ENCODE peak calls at places on chromosomes 12 and 14, in six cellular contexts. O, Q, G, P, Y and B are unnamed samples. For H3K27me3, the result is how much of the 10 kb centered on the place peaks cover.

GRCh38 chr12:124768462-124769165 is 95.0 kb downstream of the SCARB1 start:
- DNase-seq in G (no peak), O (no peak), Y (no peak), P (no peak), Q (no peak), B (no peak)

GRCh38 chr12:19432309-19433170 is 6.8 kb upstream of the AEBP2 start:
- DNase-seq in P (no peak), G (no peak), O (no peak), Q (no peak), Y (no peak), B (no peak)

GRCh38 chr12:112180422-112180821 is 55.1 kb downstream of the TRAFD1 start:
- DNase-seq in Q (no peak), G (no peak), Y (no peak), P (no peak), O (no peak), B (no peak)

GRCh38 chr12:54053625-54054441 is at the start of gene HOXC4:
- DNase-seq in O (peak), G (no peak), P (no peak), Y (no peak), Q (no peak), B (no peak)

GRCh38 chr12:130070017-130070653 is 92.1 kb upstream of the FZD10 start:
- DNase-seq in Y (peak), P (peak), Q (peak), O (no peak), G (no peak), B (no peak)

GRCh38 chr14:81285250-81285649 is 64.5 kb upstream of the GTF2A1 start:
- DNase-seq in G (no peak), O (no peak), Q (no peak), P (no peak), Y (no peak), B (no peak)

GRCh38 chr12:99130808-99131538 is 485.9 kb downstream of the APAF1 start:
- DNase-seq in G (no peak), Y (no peak), Q (no peak), P (no peak), O (peak), B (no peak)

GRCh38 chr12:78703820-78704525 is 160.6 kb upstream of the SYT1 start:
- DNase-seq in G (peak), Y (no peak), O (peak), P (no peak), Q (no peak), B (peak)

GRCh38 chr14:89252887-89253532 is 164.0 kb downstream of the FOXN3 start:
- DNase-seq in G (no peak), Q (no peak), Y (no peak), O (peak), P (peak), B (no peak)

GRCh38 chr14:34872822-34873590 is 2.2 kb downstream of the BAZ1A start:
- DNase-seq in P (no peak), Q (peak), O (peak), G (no peak), Y (no peak), B (no peak)

GRCh38 chr14:36519431-36520321 is at the start of gene NKX2-1:
- DNase-seq in Q (no peak), O (no peak), G (no peak), P (no peak), Y (no peak), B (no peak)

GRCh38 chr14:73263606-73264005 is 26.3 kb downstream of the PAPLN start:
- DNase-seq in Y (no peak), G (no peak), P (no peak), Q (no peak), O (no peak), B (no peak)

GRCh38 chr12:70245458-70245857 is 2.2 kb downstream of the CNOT2 start:
- DNase-seq in P (no peak), G (no peak), Q (no peak), O (no peak), Y (no peak), B (no peak)

GRCh38 chr12:22377731-22378496 is 43.4 kb upstream of the ST8SIA1 start:
- DNase-seq in G (peak), P (no peak), Q (no peak), Y (no peak), O (peak), B (no peak)

GRCh38 chr12:4956054-4956453 is 46.3 kb downstream of the KCNA1 start:
- DNase-seq in Y (no peak), G (no peak), P (no peak), O (peak), Q (no peak), B (no peak)

GRCh38 chr14:59137256-59137655 is 51.2 kb upstream of the DAAM1 start:
- DNase-seq in P (no peak), O (no peak), Y (no peak), Q (no peak), G (no peak), B (no peak)

GRCh38 chr12:58889557-58889956 is 30.7 kb downstream of the LRIG3 start:
- DNase-seq in P (no peak), Y (no peak), G (no peak), O (no peak), Q (no peak), B (no peak)

GRCh38 chr14:24136684-24137528 is 912 bp downstream of the PSME1 start:
- DNase-seq in Y (no peak), G (no peak), O (no peak), Q (no peak), P (no peak), B (no peak)

GRCh38 chr14:76050797-76051392 is 65.3 kb downstream of the IFT43 start:
- DNase-seq in Q (peak), Y (peak), G (peak), P (no peak), O (peak), B (peak)

GRCh38 chr12:106386836-106387555 is 29.4 kb downstream of the POLR3B start:
- DNase-seq in Q (no peak), G (peak), O (peak), P (no peak), Y (no peak), B (no peak)

GRCh38 chr12:80778005-80778541 is 61.4 kb downstream of the MYF5 start:
- DNase-seq in P (peak), O (peak), Y (peak), G (peak), Q (peak), B (peak)

GRCh38 chr12:22231836-22232235 is 102.7 kb downstream of the ST8SIA1 start:
- DNase-seq in Q (no peak), G (no peak), P (no peak), O (peak), Y (no peak), B (no peak)

GRCh38 chr12:84572186-84572585 is 340.4 kb downstream of the SLC6A15 start:
- DNase-seq in O (no peak), P (no peak), Q (no peak), Y (no peak), G (no peak), B (no peak)

GRCh38 chr14:62289471-62289870 is 527.3 kb downstream of the SNAPC1 start:
- DNase-seq in Y (no peak), O (no peak), G (no peak), P (no peak), Q (no peak), B (no peak)

GRCh38 chr12:53171725-53172329 is 8.7 kb upstream of the ZNF740 start:
- DNase-seq in O (no peak), Q (no peak), Y (no peak), G (no peak), P (no peak), B (no peak)

GRCh38 chr14:58887931-58888330 is 250.2 kb downstream of the DACT1 start:
- DNase-seq in Q (no peak), G (no peak), O (peak), Y (no peak), P (no peak), B (no peak)

GRCh38 chr12:107304588-107305532 is 211.5 kb upstream of the CRY1 start:
- DNase-seq in Q (no peak), G (no peak), P (no peak), O (no peak), Y (no peak), B (no peak)

GRCh38 chr12:121189061-121189886 is 20.7 kb upstream of the P2RX4 start:
- DNase-seq in O (no peak), Y (no peak), G (no peak), Q (no peak), P (no peak), B (no peak)

GRCh38 chr14:70631948-70632347 is 9.8 kb upstream of the TTC9 start:
- DNase-seq in Y (no peak), P (no peak), G (no peak), Q (no peak), O (no peak), B (no peak)

GRCh38 chr14:23578560-23579310 is at the start of gene JPH4:
- DNase-seq in G (no peak), P (no peak), O (no peak), Q (no peak), Y (no peak), B (no peak)

GRCh38 chr12:46460682-46461215 is 88.2 kb upstream of the SLC38A2 start:
- DNase-seq in G (no peak), P (no peak), Q (no peak), O (no peak), Y (no peak), B (no peak)

GRCh38 chr14:99812096-99812750 is 19.0 kb downstream of the EML1 start:
- DNase-seq in P (no peak), O (no peak), G (no peak), Y (no peak), Q (no peak), B (no peak)

GRCh38 chr12:105860556-105861207 is 278.1 kb downstream of the NUAK1 start:
- DNase-seq in Q (no peak), Y (no peak), O (no peak), G (peak), P (no peak), B (no peak)

GRCh38 chr12:20946732-20947131 is 136.2 kb downstream of the SLCO1B3 start:
- DNase-seq in O (peak), Y (no peak), P (no peak), Q (peak), G (no peak), B (no peak)

GRCh38 chr12:91183565-91183964 is 948 bp upstream of the DCN start:
- DNase-seq in Y (no peak), O (no peak), P (no peak), Q (no peak), G (no peak), B (no peak)

GRCh38 chr12:107126688-107127481 is 33.5 kb upstream of the CRY1 start:
- DNase-seq in P (no peak), Y (no peak), O (peak), Q (no peak), G (no peak), B (no peak)

GRCh38 chr12:15688202-15688736 is 100.9 kb downstream of the EPS8 start:
- DNase-seq in P (peak), Q (peak), G (no peak), O (peak), Y (peak), B (no peak)

GRCh38 chr12:95220190-95220589 is 2.6 kb downstream of the VEZT start:
- DNase-seq in P (no peak), G (no peak), Q (no peak), Y (no peak), O (no peak), B (no peak)
- H3K4me3 ChIP-seq in P (no peak), G (peak), Q (no peak), Y (no peak), O (no peak), B (no peak)

GRCh38 chr12:56571131-56571530 is 49.5 kb downstream of the RBMS2 start:
- DNase-seq in G (no peak), P (no peak), Q (no peak), Y (no peak), O (peak), B (no peak)

GRCh38 chr12:56565510-56566101 is 44.0 kb downstream of the RBMS2 start:
- DNase-seq in Y (peak), P (peak), Q (peak), G (no peak), O (peak), B (peak)
- TF ChIP-seq CTCF in Y (no peak), P (no peak), Q (no peak), G (no peak), O (no peak), B (peak)

DNA sequence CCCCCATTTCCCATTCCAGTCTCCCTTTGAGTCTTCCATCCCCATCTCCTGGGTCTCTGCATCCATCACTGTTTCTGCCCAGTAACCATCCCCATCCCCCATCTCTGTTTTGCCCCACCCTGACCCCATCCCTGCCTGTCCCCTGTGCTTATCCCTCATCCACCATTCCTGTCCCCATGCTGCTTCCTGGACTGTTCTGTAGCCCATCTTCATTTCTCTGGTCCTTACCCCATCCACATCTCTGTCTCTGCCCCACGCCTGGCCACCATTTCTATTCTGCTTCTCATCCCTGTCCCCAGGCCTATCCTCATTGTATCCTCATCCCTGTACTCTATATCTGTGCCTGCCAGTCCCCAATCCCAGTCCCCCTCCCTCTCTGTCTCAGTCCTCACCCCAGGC is 4.2 kb downstream of the NXPH4 start:
- DNase-seq in Y (no peak), G (no peak), P (no peak), Q (no peak), O (no peak), B (no peak)
- H3K27me3 ChIP-seq in Y (under half), G (under half), P (under half), Q (under half), O (half or more), B (under half)

GRCh38 chr12:122226366-122227222 is 742 bp upstream of the DIABLO start:
- DNase-seq in Y (no peak), O (no peak), P (no peak), G (no peak), Q (no peak), B (no peak)

GRCh38 chr12:122230798-122231197 is 4.9 kb upstream of the DIABLO start:
- DNase-seq in Q (no peak), G (no peak), Y (no peak), O (no peak), P (no peak), B (no peak)

GRCh38 chr12:122225683-122226365 is at the start of gene DIABLO:
- DNase-seq in P (peak), Y (peak), Q (peak), O (peak), G (peak), B (peak)

GRCh38 chr12:122228092-122228491 is 2.2 kb upstream of the DIABLO start:
- DNase-seq in Y (no peak), O (no peak), G (no peak), Q (no peak), P (no peak), B (no peak)

GRCh38 chr12:122227341-122227740 is 1.5 kb upstream of the DIABLO start:
- DNase-seq in Q (no peak), O (no peak), G (no peak), Y (no peak), P (no peak), B (no peak)
- H3K4me3 ChIP-seq in Q (no peak), O (no peak), G (no peak), Y (no peak), P (no peak), B (no peak)